ENCODE peak calls at places on chromosomes 1 and 21, in six cellular contexts. F is CD8-positive, alpha-beta T cell; Y is ELR; M is activated CD4-positive, CD25-positive, alpha-beta regulatory T cell treated with anti-CD3 and anti-CD28 coated beads, Interleukin-2, amount 50 U/mL, for 16 hours; Z is stimulated activated CD8-positive, alpha-beta memory T cell treated with anti-CD3 and anti-CD28 coated beads, Interleukin-7, amount 100 ng/mL, for 1 hour; J is HEK293T. W is an unnamed sample.

GRCh38 chr21:44300262-44300959 is 558 bp downstream of the PFKL start:
- DNase-seq in F (peak), Y (peak), M (no peak), Z (peak), J (peak), W (peak)

GRCh38 chr1:55575571-55576279 is 360.6 kb upstream of the USP24 start:
- DNase-seq in F (no peak), Y (no peak), M (no peak), Z (no peak), J (no peak), W (no peak)

GRCh38 chr21:33041981-33042380 is 16.2 kb downstream of the OLIG2 start:
- DNase-seq in F (no peak), Y (peak), M (no peak), Z (no peak), J (no peak), W (no peak)

GRCh38 chr1:59595774-59596173 is 219.0 kb upstream of the HOOK1 start:
- DNase-seq in F (no peak), Y (peak), M (no peak), Z (no peak), J (no peak), W (no peak)

GRCh38 chr1:198161718-198162090 is 4.9 kb downstream of the NEK7 start:
- DNase-seq in F (no peak), Y (no peak), M (no peak), Z (no peak), J (no peak), W (no peak)

GRCh38 chr1:44694863-44695478 is 20.5 kb downstream of the ARMH1 start:
- DNase-seq in F (no peak), Y (no peak), M (no peak), Z (no peak), J (no peak), W (no peak)

GRCh38 chr1:99829269-99829668 is 20.9 kb upstream of the AGL start:
- DNase-seq in F (no peak), Y (no peak), M (no peak), Z (no peak), J (no peak), W (no peak)

GRCh38 chr1:51686450-51686849 is 69.6 kb downstream of the OSBPL9 start:
- DNase-seq in F (no peak), Y (peak), M (no peak), Z (no peak), J (no peak), W (no peak)

GRCh38 chr21:15592271-15592860 is 137.4 kb upstream of the USP25 start:
- DNase-seq in F (no peak), Y (peak), M (no peak), Z (no peak), J (peak), W (peak)

GRCh38 chr1:229596961-229597699 is 28.8 kb downstream of the TAF5L start:
- DNase-seq in F (no peak), Y (peak), M (no peak), Z (no peak), J (no peak), W (no peak)

GRCh38 chr1:26069941-26070807 is 2.7 kb upstream of the TRIM63 start:
- DNase-seq in F (no peak), Y (peak), M (no peak), Z (no peak), J (no peak), W (peak)

GRCh38 chr1:81999364-81999763 is 198.6 kb downstream of the ADGRL2 start:
- DNase-seq in F (no peak), Y (no peak), M (no peak), Z (no peak), J (no peak), W (no peak)

GRCh38 chr1:94903318-94904009 is 23.4 kb downstream of the CNN3 start:
- DNase-seq in F (no peak), Y (peak), M (no peak), Z (no peak), J (no peak), W (no peak)

GRCh38 chr1:239276051-239276450 is 110.3 kb upstream of the CHRM3 start:
- DNase-seq in F (no peak), Y (no peak), M (no peak), Z (no peak), J (no peak), W (no peak)

GRCh38 chr21:38948377-38948776 is 142.6 kb downstream of the ETS2 start:
- DNase-seq in F (no peak), Y (peak), M (no peak), Z (no peak), J (no peak), W (no peak)

GRCh38 chr1:201295861-201296260 is 12.6 kb downstream of the PKP1 start:
- DNase-seq in F (no peak), Y (peak), M (no peak), Z (no peak), J (no peak), W (no peak)

GRCh38 chr21:44773291-44773932 is 28.2 kb downstream of the UBE2G2 start:
- DNase-seq in F (no peak), Y (no peak), M (no peak), Z (no peak), J (no peak), W (no peak)

GRCh38 chr21:32412998-32413504 is 545 bp downstream of the EVA1C start:
- DNase-seq in F (no peak), Y (peak), M (no peak), Z (no peak), J (no peak), W (no peak)

GRCh38 chr21:20661745-20662470 is 336.3 kb upstream of the NCAM2 start:
- DNase-seq in F (no peak), Y (no peak), M (no peak), Z (no peak), J (no peak), W (no peak)